ENCODE peak calls at places on chromosomes 16 and 17, in five cellular contexts. I is uterus, K is esophagus squamous epithelium, X is suprapubic skin, N is K562. M is an unnamed sample.

GRCh38 chr17:29565643-29566472 is 979 bp downstream of the ABHD15 start:
- DNase-seq in I (peak), K (no peak), X (peak), N (no peak), M (no peak)

GRCh38 chr17:4492762-4493561 is 5.7 kb upstream of the SPNS2 start:
- DNase-seq in I (no peak), K (no peak), X (no peak), N (peak), M (peak)

GRCh38 chr17:75730065-75730464 is 8.8 kb downstream of the ITGB4 start:
- DNase-seq in I (no peak), K (no peak), X (no peak), N (no peak), M (no peak)

GRCh38 chr16:87119168-87119567 is 198.0 kb downstream of the C16orf95 start:
- DNase-seq in I (no peak), K (no peak), X (no peak), N (no peak), M (no peak)

GRCh38 chr16:87391324-87391949 is 699 bp upstream of the MAP1LC3B start:
- DNase-seq in I (peak), K (no peak), X (peak), N (peak), M (peak)

GRCh38 chr17:5892897-5893656 is 177.1 kb upstream of the WSCD1 start:
- DNase-seq in I (no peak), K (no peak), X (peak), N (no peak), M (no peak)

GRCh38 chr16:89369266-89369895 is 121.0 kb downstream of the ANKRD11 start:
- DNase-seq in I (no peak), K (no peak), X (no peak), N (peak), M (no peak)

GRCh38 chr17:34726536-34727384 is 147.4 kb downstream of the TMEM132E start:
- DNase-seq in I (no peak), K (no peak), X (no peak), N (no peak), M (no peak)

GRCh38 chr16:48282636-48283263 is 35.4 kb upstream of the ABCC11 start:
- DNase-seq in I (no peak), K (no peak), X (no peak), N (no peak), M (no peak)

GRCh38 chr16:57675752-57676623 is 7.9 kb downstream of the ADGRG3 start:
- DNase-seq in I (no peak), K (no peak), X (no peak), N (peak), M (no peak)

GRCh38 chr16:54503011-54503410 is 216.4 kb upstream of the IRX3 start:
- DNase-seq in I (no peak), K (no peak), X (no peak), N (no peak), M (no peak)

GRCh38 chr16:67518676-67519075 is 10.0 kb upstream of the RIPOR1 start:
- DNase-seq in I (no peak), K (no peak), X (no peak), N (no peak), M (no peak)
- TF ChIP-seq CTCF in I (no peak), K (no peak), X (no peak), N (no peak), M (no peak)

GRCh38 chr17:68910256-68910705 is 44.9 kb downstream of the ABCA8 start:
- DNase-seq in I (no peak), K (no peak), X (no peak), N (peak), M (no peak)
- TF ChIP-seq CTCF in I (no peak), K (no peak), X (no peak), N (no peak), M (no peak)

GRCh38 chr16:79211581-79211980 is 389.0 kb downstream of the MAF start:
- DNase-seq in I (no peak), K (no peak), X (no peak), N (no peak), M (no peak)

GRCh38 chr16:79215289-79215688 is 385.2 kb downstream of the MAF start:
- DNase-seq in I (no peak), K (no peak), X (no peak), N (no peak), M (no peak)

GRCh38 chr16:79210629-79211028 is 389.9 kb downstream of the MAF start:
- DNase-seq in I (no peak), K (no peak), X (no peak), N (no peak), M (no peak)

GRCh38 chr16:79212114-79212791 is 388.3 kb downstream of the MAF start:
- DNase-seq in I (no peak), K (no peak), X (no peak), N (no peak), M (no peak)

DNA sequence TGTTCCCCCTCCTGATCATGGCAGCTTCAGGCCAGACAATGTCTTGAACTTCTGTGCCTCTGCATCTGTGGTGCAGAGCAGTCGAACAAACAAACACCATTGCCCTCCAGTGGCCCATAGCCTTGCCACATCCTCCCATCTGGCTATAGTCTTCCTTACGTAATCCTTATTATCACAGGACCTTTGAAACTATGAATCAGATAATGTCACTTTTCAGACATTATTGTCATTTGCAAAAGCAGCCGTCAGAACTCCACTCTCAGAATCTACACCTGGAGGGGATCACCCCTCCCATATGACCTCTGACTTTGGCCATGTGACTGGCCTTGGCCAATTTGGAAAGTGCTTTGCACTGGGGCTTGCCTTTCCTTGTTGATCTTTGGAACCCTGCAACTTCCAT is 387.3 kb downstream of the MAF start:
- DNase-seq in I (no peak), K (no peak), X (no peak), N (no peak), M (no peak)
- TF ChIP-seq CTCF in I (no peak), K (no peak), X (no peak), N (no peak), M (no peak)

GRCh38 chr16:17251496-17251895 is 219.3 kb downstream of the XYLT1 start:
- DNase-seq in I (no peak), K (no peak), X (no peak), N (no peak), M (no peak)
- TF ChIP-seq CTCF in I (no peak), K (no peak), X (no peak), N (no peak), M (no peak)

DNA sequence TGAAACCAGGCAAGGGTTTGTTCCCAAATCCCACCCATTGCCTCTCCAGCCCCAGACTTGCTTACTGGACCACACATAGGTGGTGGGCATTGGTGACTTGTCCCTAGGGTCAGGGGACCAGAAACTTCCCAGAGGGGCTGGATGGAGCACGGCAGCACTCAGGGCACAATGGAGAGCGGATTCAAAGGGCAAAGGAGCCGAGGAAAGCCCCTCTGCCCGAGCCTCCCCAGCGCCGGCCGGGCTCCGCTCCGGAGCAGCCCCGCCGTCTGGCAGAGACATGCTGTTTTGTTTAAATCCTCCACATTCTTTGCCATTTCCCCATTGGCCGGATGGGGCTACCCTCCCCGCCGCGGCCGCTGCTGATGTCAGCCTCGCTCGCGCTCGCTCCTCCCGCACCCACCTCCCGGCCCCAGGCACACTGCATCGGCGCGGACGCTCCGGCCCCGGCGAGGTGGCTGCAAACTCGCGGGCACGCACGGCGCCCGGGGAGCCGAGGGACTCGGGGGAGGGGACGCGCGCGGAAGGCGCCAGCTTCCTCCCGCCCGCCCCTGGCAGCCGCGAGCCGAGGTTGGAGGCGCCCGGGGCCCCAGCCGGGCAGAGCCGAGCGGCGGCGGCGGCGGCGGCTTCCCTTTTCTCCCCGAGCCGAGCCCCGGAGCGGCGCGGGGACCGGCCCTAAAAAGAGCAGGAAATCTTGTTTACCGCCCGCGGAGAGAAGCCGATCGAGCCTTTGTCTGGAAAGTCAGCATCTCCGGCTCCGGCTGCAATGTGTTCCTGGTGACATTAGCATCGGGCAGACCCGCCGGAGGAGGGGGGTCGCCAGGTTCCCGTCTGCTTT is at the start of gene PITPNC1:
- DNase-seq in I (peak), K (peak), X (peak), N (peak), M (peak)
- TF ChIP-seq CTCF in I (no peak), K (peak), X (no peak), N (no peak), M (no peak)

DNA sequence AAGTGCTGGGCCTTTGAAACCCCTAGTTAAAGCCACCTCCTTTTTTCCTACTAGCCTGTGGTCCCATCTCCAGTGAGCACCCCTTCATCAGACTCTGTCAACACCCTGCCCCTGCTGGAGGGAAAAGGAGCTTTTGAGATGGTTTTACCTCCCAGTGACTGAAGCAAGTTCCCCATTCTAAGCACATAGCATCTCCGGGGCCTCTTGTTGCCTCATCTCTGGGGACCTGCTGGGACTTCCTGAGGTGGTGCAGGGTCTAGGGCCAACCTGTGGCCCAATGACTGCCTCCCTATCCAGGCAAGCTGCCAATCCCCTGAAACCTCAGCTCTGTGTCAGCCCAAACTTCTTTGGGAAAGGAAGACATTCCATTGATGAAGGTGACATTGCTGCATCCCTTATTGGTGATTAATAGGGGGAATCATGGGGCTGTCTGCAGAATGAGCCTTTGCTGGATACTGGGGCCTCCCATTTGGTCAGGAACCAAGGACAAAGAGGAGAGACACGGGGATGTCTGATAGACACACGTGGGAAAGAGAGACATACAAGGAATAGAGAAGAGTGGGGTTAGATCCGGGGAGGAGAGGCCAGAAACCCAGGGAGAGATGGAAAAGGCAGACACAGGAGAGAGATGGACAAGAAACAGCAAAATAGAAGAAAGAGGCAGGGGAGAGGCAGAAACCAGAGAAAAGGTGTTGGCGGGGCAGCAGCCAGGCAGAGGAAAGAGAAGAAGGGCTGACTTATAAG is 2.4 kb downstream of the C1QL1 start:
- DNase-seq in I (no peak), K (no peak), X (no peak), N (no peak), M (no peak)
- TF ChIP-seq CTCF in I (no peak), K (no peak), X (no peak), N (no peak), M (no peak)

GRCh38 chr17:60586288-60586974 is 13.6 kb upstream of the PPM1D start:
- DNase-seq in I (no peak), K (no peak), X (no peak), N (peak), M (peak)
- TF ChIP-seq CTCF in I (peak), K (no peak), X (no peak), N (peak), M (no peak)

GRCh38 chr17:81808778-81809555 is 5.0 kb downstream of the GCGR start:
- DNase-seq in I (no peak), K (no peak), X (no peak), N (no peak), M (no peak)
- TF ChIP-seq CTCF in I (no peak), K (no peak), X (no peak), N (peak), M (no peak)

DNA sequence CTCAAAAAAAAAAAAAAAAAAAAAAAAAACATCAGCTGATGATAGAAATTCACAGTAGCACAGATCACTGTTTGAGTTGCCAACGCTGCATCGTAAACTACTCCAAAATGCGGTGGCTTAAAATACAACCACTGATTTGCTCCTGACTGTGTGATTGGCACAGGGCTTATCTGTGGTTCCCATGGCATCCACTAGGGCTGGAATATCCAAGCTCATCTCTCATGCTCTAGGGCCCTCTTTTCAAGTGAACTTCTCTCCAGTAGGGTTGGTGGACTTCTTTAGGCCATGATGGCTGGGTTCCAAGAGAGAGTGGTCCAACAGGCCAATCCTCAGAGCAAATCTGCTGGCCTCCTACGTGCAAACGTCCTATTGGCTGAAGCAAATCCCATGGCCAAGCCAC is 15.9 kb upstream of the GPRC5B start:
- DNase-seq in I (no peak), K (no peak), X (no peak), N (no peak), M (no peak)
- TF ChIP-seq CTCF in I (no peak), K (no peak), X (no peak), N (no peak), M (no peak)

M was measured in endothelial cell.